ENCODE peak calls at places on chromosomes 2 and 18, in nine cellular contexts. One of them, this sample, is unnamed. For H3K9me3, the result is how much of the 10 kb centered on the place peaks cover.

GRCh38 chr2:101698419-101699190 is 1.1 kb downstream of the MAP4K4 start:
- DNase-seq in upper lobe of right lung: no peak
- DNase-seq in AG04450: no peak
- DNase-seq in neural progenitor cell: no peak
- DNase-seq in T-helper 17 cell: no peak
- DNase-seq in esophagus squamous epithelium: no peak
- DNase-seq in gastrocnemius medialis: no peak
- DNase-seq in tibial artery: no peak
- DNase-seq in lower lobe of right lung: no peak
- DNase-seq in this sample: no peak

GRCh38 chr2:18398833-18399232 is 161.6 kb downstream of the RDH14 start:
- DNase-seq in upper lobe of right lung: no peak
- DNase-seq in AG04450: no peak
- DNase-seq in neural progenitor cell: no peak
- DNase-seq in T-helper 17 cell: no peak
- DNase-seq in esophagus squamous epithelium: no peak
- DNase-seq in gastrocnemius medialis: peak
- DNase-seq in tibial artery: peak
- DNase-seq in lower lobe of right lung: no peak
- DNase-seq in this sample: no peak

GRCh38 chr2:140506606-140507005 is 1624.2 kb downstream of the LRP1B start:
- DNase-seq in upper lobe of right lung: no peak
- DNase-seq in AG04450: no peak
- DNase-seq in neural progenitor cell: no peak
- DNase-seq in T-helper 17 cell: no peak
- DNase-seq in esophagus squamous epithelium: no peak
- DNase-seq in gastrocnemius medialis: no peak
- DNase-seq in tibial artery: no peak
- DNase-seq in lower lobe of right lung: no peak
- DNase-seq in this sample: no peak

GRCh38 chr2:7672027-7672684 is 754.9 kb downstream of the RNF144A start:
- DNase-seq in upper lobe of right lung: peak
- DNase-seq in AG04450: peak
- DNase-seq in neural progenitor cell: peak
- DNase-seq in T-helper 17 cell: peak
- DNase-seq in esophagus squamous epithelium: no peak
- DNase-seq in gastrocnemius medialis: no peak
- DNase-seq in tibial artery: no peak
- DNase-seq in lower lobe of right lung: peak
- DNase-seq in this sample: no peak

GRCh38 chr18:51132256-51132935 is 65.1 kb downstream of the MEX3C start:
- DNase-seq in upper lobe of right lung: no peak
- DNase-seq in AG04450: no peak
- DNase-seq in neural progenitor cell: no peak
- DNase-seq in T-helper 17 cell: no peak
- DNase-seq in esophagus squamous epithelium: no peak
- DNase-seq in gastrocnemius medialis: no peak
- DNase-seq in tibial artery: no peak
- DNase-seq in lower lobe of right lung: no peak
- DNase-seq in this sample: no peak

GRCh38 chr18:76255070-76255683 is 239.9 kb downstream of the ZNF516 start:
- DNase-seq in upper lobe of right lung: no peak
- DNase-seq in AG04450: no peak
- DNase-seq in neural progenitor cell: no peak
- DNase-seq in T-helper 17 cell: no peak
- DNase-seq in esophagus squamous epithelium: no peak
- DNase-seq in gastrocnemius medialis: no peak
- DNase-seq in tibial artery: no peak
- DNase-seq in lower lobe of right lung: no peak
- DNase-seq in this sample: no peak

GRCh38 chr18:70469916-70470315 is 181.1 kb downstream of the SOCS6 start:
- DNase-seq in upper lobe of right lung: no peak
- DNase-seq in AG04450: no peak
- DNase-seq in neural progenitor cell: peak
- DNase-seq in T-helper 17 cell: no peak
- DNase-seq in esophagus squamous epithelium: no peak
- DNase-seq in gastrocnemius medialis: no peak
- DNase-seq in tibial artery: no peak
- DNase-seq in lower lobe of right lung: no peak
- DNase-seq in this sample: no peak

GRCh38 chr2:96856776-96857673 is 791 bp downstream of the ANKRD39 start:
- DNase-seq in upper lobe of right lung: no peak
- DNase-seq in AG04450: no peak
- DNase-seq in neural progenitor cell: peak
- DNase-seq in T-helper 17 cell: no peak
- DNase-seq in esophagus squamous epithelium: no peak
- DNase-seq in gastrocnemius medialis: peak
- DNase-seq in tibial artery: no peak
- DNase-seq in lower lobe of right lung: no peak
- DNase-seq in this sample: no peak

GRCh38 chr2:148021059-148021985 is at the start of gene MBD5:
- DNase-seq in upper lobe of right lung: peak
- DNase-seq in AG04450: peak
- DNase-seq in neural progenitor cell: peak
- DNase-seq in T-helper 17 cell: peak
- DNase-seq in esophagus squamous epithelium: no peak
- DNase-seq in gastrocnemius medialis: no peak
- DNase-seq in tibial artery: peak
- DNase-seq in lower lobe of right lung: peak
- DNase-seq in this sample: no peak

GRCh38 chr2:9918275-9918674 is 33.2 kb upstream of the GRHL1 start:
- DNase-seq in upper lobe of right lung: no peak
- DNase-seq in AG04450: no peak
- DNase-seq in neural progenitor cell: no peak
- DNase-seq in T-helper 17 cell: no peak
- DNase-seq in esophagus squamous epithelium: no peak
- DNase-seq in gastrocnemius medialis: no peak
- DNase-seq in tibial artery: no peak
- DNase-seq in lower lobe of right lung: no peak
- DNase-seq in this sample: no peak

GRCh38 chr2:227163998-227164744 is at the start of the genes COL4A3 and COL4A4:
- DNase-seq in upper lobe of right lung: peak
- DNase-seq in AG04450: no peak
- DNase-seq in neural progenitor cell: peak
- DNase-seq in T-helper 17 cell: no peak
- DNase-seq in esophagus squamous epithelium: no peak
- DNase-seq in gastrocnemius medialis: peak
- DNase-seq in tibial artery: peak
- DNase-seq in lower lobe of right lung: peak
- DNase-seq in this sample: peak

GRCh38 chr2:98433363-98433964 is 11.2 kb upstream of the INPP4A start:
- DNase-seq in upper lobe of right lung: no peak
- DNase-seq in AG04450: no peak
- DNase-seq in neural progenitor cell: no peak
- DNase-seq in T-helper 17 cell: no peak
- DNase-seq in esophagus squamous epithelium: no peak
- DNase-seq in gastrocnemius medialis: no peak
- DNase-seq in tibial artery: no peak
- DNase-seq in lower lobe of right lung: no peak
- DNase-seq in this sample: no peak

GRCh38 chr2:98434492-98434891 is 10.2 kb upstream of the INPP4A start:
- DNase-seq in upper lobe of right lung: no peak
- DNase-seq in AG04450: no peak
- DNase-seq in neural progenitor cell: no peak
- DNase-seq in T-helper 17 cell: no peak
- DNase-seq in esophagus squamous epithelium: no peak
- DNase-seq in gastrocnemius medialis: no peak
- DNase-seq in tibial artery: no peak
- DNase-seq in lower lobe of right lung: no peak
- DNase-seq in this sample: no peak

GRCh38 chr2:98436734-98437133 is 7.9 kb upstream of the INPP4A start:
- DNase-seq in upper lobe of right lung: no peak
- DNase-seq in AG04450: no peak
- DNase-seq in neural progenitor cell: no peak
- DNase-seq in T-helper 17 cell: no peak
- DNase-seq in esophagus squamous epithelium: no peak
- DNase-seq in gastrocnemius medialis: no peak
- DNase-seq in tibial artery: no peak
- DNase-seq in lower lobe of right lung: no peak
- DNase-seq in this sample: no peak

DNA sequence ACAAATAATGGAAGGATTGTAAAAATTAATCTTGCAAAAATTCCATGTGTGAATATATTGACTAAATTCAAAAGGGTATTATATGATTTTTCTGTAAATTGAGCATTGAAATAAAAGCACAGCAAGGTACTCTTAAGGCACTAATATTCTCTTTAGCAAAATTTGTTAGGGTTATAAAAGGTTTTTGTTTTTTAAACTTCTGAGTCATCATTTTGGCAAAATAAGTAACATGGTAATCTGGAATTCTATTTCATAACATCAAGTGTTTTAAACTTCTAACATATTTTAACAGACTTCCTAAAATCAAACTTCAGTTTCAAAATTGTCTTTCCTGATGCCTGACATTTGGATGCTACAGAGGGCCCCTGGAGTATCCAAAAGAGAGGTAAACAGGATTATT is 12.5 kb upstream of the INPP4A start:
- DNase-seq in upper lobe of right lung: no peak
- DNase-seq in AG04450: no peak
- DNase-seq in neural progenitor cell: no peak
- DNase-seq in T-helper 17 cell: no peak
- DNase-seq in esophagus squamous epithelium: no peak
- DNase-seq in gastrocnemius medialis: no peak
- DNase-seq in tibial artery: no peak
- DNase-seq in lower lobe of right lung: no peak
- DNase-seq in this sample: no peak
- H3K9me3 ChIP-seq in upper lobe of right lung: under half
- H3K9me3 ChIP-seq in AG04450: under half
- H3K9me3 ChIP-seq in neural progenitor cell: under half
- H3K9me3 ChIP-seq in T-helper 17 cell: under half
- H3K9me3 ChIP-seq in esophagus squamous epithelium: under half
- H3K9me3 ChIP-seq in gastrocnemius medialis: under half
- H3K9me3 ChIP-seq in tibial artery: under half
- H3K9me3 ChIP-seq in lower lobe of right lung: under half
- H3K9me3 ChIP-seq in this sample: under half

GRCh38 chr2:4895376-4895775 is 796.8 kb upstream of the SOX11 start:
- DNase-seq in upper lobe of right lung: no peak
- DNase-seq in AG04450: no peak
- DNase-seq in neural progenitor cell: no peak
- DNase-seq in T-helper 17 cell: no peak
- DNase-seq in esophagus squamous epithelium: no peak
- DNase-seq in gastrocnemius medialis: no peak
- DNase-seq in tibial artery: no peak
- DNase-seq in lower lobe of right lung: no peak
- DNase-seq in this sample: no peak
- H3K9me3 ChIP-seq in upper lobe of right lung: under half
- H3K9me3 ChIP-seq in AG04450: under half
- H3K9me3 ChIP-seq in neural progenitor cell: under half
- H3K9me3 ChIP-seq in T-helper 17 cell: under half
- H3K9me3 ChIP-seq in esophagus squamous epithelium: under half
- H3K9me3 ChIP-seq in gastrocnemius medialis: under half
- H3K9me3 ChIP-seq in tibial artery: under half
- H3K9me3 ChIP-seq in lower lobe of right lung: under half
- H3K9me3 ChIP-seq in this sample: under half

GRCh38 chr18:78126106-78126505 is 853.5 kb upstream of the SALL3 start:
- DNase-seq in upper lobe of right lung: no peak
- DNase-seq in AG04450: no peak
- DNase-seq in neural progenitor cell: no peak
- DNase-seq in T-helper 17 cell: no peak
- DNase-seq in esophagus squamous epithelium: no peak
- DNase-seq in gastrocnemius medialis: no peak
- DNase-seq in tibial artery: no peak
- DNase-seq in lower lobe of right lung: no peak
- DNase-seq in this sample: no peak

GRCh38 chr18:78128004-78128403 is 851.6 kb upstream of the SALL3 start:
- DNase-seq in upper lobe of right lung: no peak
- DNase-seq in AG04450: no peak
- DNase-seq in neural progenitor cell: no peak
- DNase-seq in T-helper 17 cell: no peak
- DNase-seq in esophagus squamous epithelium: no peak
- DNase-seq in gastrocnemius medialis: no peak
- DNase-seq in tibial artery: no peak
- DNase-seq in lower lobe of right lung: no peak
- DNase-seq in this sample: no peak

GRCh38 chr18:78130232-78131195 is 849.1 kb upstream of the SALL3 start:
- DNase-seq in upper lobe of right lung: no peak
- DNase-seq in AG04450: no peak
- DNase-seq in neural progenitor cell: no peak
- DNase-seq in T-helper 17 cell: no peak
- DNase-seq in esophagus squamous epithelium: no peak
- DNase-seq in gastrocnemius medialis: no peak
- DNase-seq in tibial artery: no peak
- DNase-seq in lower lobe of right lung: no peak
- DNase-seq in this sample: no peak

GRCh38 chr18:78127041-78127440 is 852.6 kb upstream of the SALL3 start:
- DNase-seq in upper lobe of right lung: no peak
- DNase-seq in AG04450: no peak
- DNase-seq in neural progenitor cell: no peak
- DNase-seq in T-helper 17 cell: no peak
- DNase-seq in esophagus squamous epithelium: no peak
- DNase-seq in gastrocnemius medialis: no peak
- DNase-seq in tibial artery: no peak
- DNase-seq in lower lobe of right lung: no peak
- DNase-seq in this sample: no peak

GRCh38 chr18:78129260-78129659 is 850.4 kb upstream of the SALL3 start:
- DNase-seq in upper lobe of right lung: no peak
- DNase-seq in AG04450: no peak
- DNase-seq in neural progenitor cell: no peak
- DNase-seq in T-helper 17 cell: no peak
- DNase-seq in esophagus squamous epithelium: no peak
- DNase-seq in gastrocnemius medialis: no peak
- DNase-seq in tibial artery: no peak
- DNase-seq in lower lobe of right lung: no peak
- DNase-seq in this sample: no peak
- H3K9me3 ChIP-seq in upper lobe of right lung: under half
- H3K9me3 ChIP-seq in AG04450: half or more
- H3K9me3 ChIP-seq in neural progenitor cell: under half
- H3K9me3 ChIP-seq in T-helper 17 cell: under half
- H3K9me3 ChIP-seq in esophagus squamous epithelium: under half
- H3K9me3 ChIP-seq in gastrocnemius medialis: under half
- H3K9me3 ChIP-seq in tibial artery: under half
- H3K9me3 ChIP-seq in lower lobe of right lung: under half
- H3K9me3 ChIP-seq in this sample: under half

DNA sequence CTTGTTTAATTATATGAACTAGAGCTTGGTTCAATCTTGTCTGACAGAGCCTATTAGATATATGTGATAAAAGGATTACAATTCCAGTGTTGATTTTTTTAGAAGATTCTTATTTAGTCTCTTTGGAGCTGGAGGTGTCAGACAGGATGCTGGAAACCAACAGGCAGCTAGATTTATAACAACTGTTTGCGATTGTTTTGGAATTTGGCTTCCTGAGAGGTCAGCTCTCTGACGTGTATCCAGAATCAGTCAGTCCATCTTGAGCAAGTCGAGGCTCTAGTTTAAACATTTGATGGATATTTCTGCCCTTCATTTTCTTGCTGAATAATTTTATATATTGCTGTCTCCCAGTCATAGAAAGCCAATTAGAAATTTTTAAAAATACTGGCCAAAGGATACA is 1062.9 kb downstream of the DPP10 start:
- DNase-seq in upper lobe of right lung: no peak
- DNase-seq in AG04450: no peak
- DNase-seq in neural progenitor cell: no peak
- DNase-seq in T-helper 17 cell: no peak
- DNase-seq in esophagus squamous epithelium: no peak
- DNase-seq in gastrocnemius medialis: no peak
- DNase-seq in tibial artery: no peak
- DNase-seq in lower lobe of right lung: no peak
- DNase-seq in this sample: no peak
- H3K9me3 ChIP-seq in upper lobe of right lung: under half
- H3K9me3 ChIP-seq in AG04450: under half
- H3K9me3 ChIP-seq in neural progenitor cell: under half
- H3K9me3 ChIP-seq in T-helper 17 cell: under half
- H3K9me3 ChIP-seq in esophagus squamous epithelium: under half
- H3K9me3 ChIP-seq in gastrocnemius medialis: under half
- H3K9me3 ChIP-seq in tibial artery: under half
- H3K9me3 ChIP-seq in lower lobe of right lung: under half
- H3K9me3 ChIP-seq in this sample: under half

GRCh38 chr2:100119235-100119634 is 23.2 kb downstream of the AFF3 start:
- DNase-seq in upper lobe of right lung: no peak
- DNase-seq in AG04450: no peak
- DNase-seq in neural progenitor cell: peak
- DNase-seq in T-helper 17 cell: no peak
- DNase-seq in esophagus squamous epithelium: no peak
- DNase-seq in gastrocnemius medialis: no peak
- DNase-seq in tibial artery: no peak
- DNase-seq in lower lobe of right lung: no peak
- DNase-seq in this sample: no peak
- H3K9me3 ChIP-seq in upper lobe of right lung: under half
- H3K9me3 ChIP-seq in AG04450: under half
- H3K9me3 ChIP-seq in neural progenitor cell: under half
- H3K9me3 ChIP-seq in T-helper 17 cell: under half
- H3K9me3 ChIP-seq in esophagus squamous epithelium: under half
- H3K9me3 ChIP-seq in gastrocnemius medialis: under half
- H3K9me3 ChIP-seq in tibial artery: under half
- H3K9me3 ChIP-seq in lower lobe of right lung: under half
- H3K9me3 ChIP-seq in this sample: under half

This sample was measured in RWPE2.